ENCODE peak calls at places on chromosomes 7 and 10, in six cellular contexts. One of them, this sample, is unnamed.

GRCh38 chr7:710161-710560 is 16.3 kb upstream of the DNAAF5 start:
- DNase-seq in NCI-H460: no peak
- DNase-seq in hippocampal formation: no peak
- DNase-seq in pulmonary artery endothelial cell: no peak
- DNase-seq in occipital lobe: no peak
- DNase-seq in astrocyte: no peak
- DNase-seq in this sample: no peak

GRCh38 chr7:31056775-31057346 is 4.8 kb downstream of the ADCYAP1R1 start:
- DNase-seq in NCI-H460: no peak
- DNase-seq in occipital lobe: no peak
- DNase-seq in pulmonary artery endothelial cell: no peak
- DNase-seq in hippocampal formation: no peak
- DNase-seq in astrocyte: no peak
- DNase-seq in this sample: no peak

GRCh38 chr7:20113423-20114027 is 103.7 kb downstream of the MACC1 start:
- DNase-seq in NCI-H460: no peak
- DNase-seq in occipital lobe: no peak
- DNase-seq in hippocampal formation: no peak
- DNase-seq in astrocyte: no peak
- DNase-seq in pulmonary artery endothelial cell: no peak
- DNase-seq in this sample: no peak

GRCh38 chr10:122352817-122353525 is 21.5 kb upstream of the PLEKHA1 start:
- DNase-seq in NCI-H460: no peak
- DNase-seq in occipital lobe: no peak
- DNase-seq in hippocampal formation: no peak
- DNase-seq in astrocyte: no peak
- DNase-seq in pulmonary artery endothelial cell: no peak
- DNase-seq in this sample: no peak

GRCh38 chr10:102266670-102267069 is 21.3 kb downstream of the GBF1 start:
- DNase-seq in pulmonary artery endothelial cell: no peak
- DNase-seq in occipital lobe: no peak
- DNase-seq in hippocampal formation: no peak
- DNase-seq in astrocyte: no peak
- DNase-seq in NCI-H460: no peak
- DNase-seq in this sample: no peak

GRCh38 chr10:28946479-28946878 is 269.2 kb downstream of the BAMBI start:
- DNase-seq in pulmonary artery endothelial cell: no peak
- DNase-seq in astrocyte: peak; percentile 86
- DNase-seq in NCI-H460: no peak
- DNase-seq in occipital lobe: no peak
- DNase-seq in hippocampal formation: no peak
- DNase-seq in this sample: peak; percentile 12

GRCh38 chr7:2001601-2002442 is 230.9 kb downstream of the MAD1L1 start:
- DNase-seq in hippocampal formation: no peak
- DNase-seq in pulmonary artery endothelial cell: no peak
- DNase-seq in NCI-H460: no peak
- DNase-seq in astrocyte: no peak
- DNase-seq in occipital lobe: no peak
- DNase-seq in this sample: no peak

GRCh38 chr10:6347391-6347951 is 144.7 kb downstream of the PFKFB3 start:
- DNase-seq in occipital lobe: peak; percentile 45
- DNase-seq in hippocampal formation: no peak
- DNase-seq in astrocyte: peak; percentile 31
- DNase-seq in pulmonary artery endothelial cell: no peak
- DNase-seq in NCI-H460: no peak
- DNase-seq in this sample: no peak

GRCh38 chr7:36284470-36284869 is 105.2 kb upstream of the ANLN start:
- DNase-seq in NCI-H460: no peak
- DNase-seq in pulmonary artery endothelial cell: no peak
- DNase-seq in occipital lobe: no peak
- DNase-seq in astrocyte: no peak
- DNase-seq in hippocampal formation: no peak
- DNase-seq in this sample: no peak

GRCh38 chr10:3783721-3784432 is 1.1 kb downstream of the KLF6 start:
- DNase-seq in hippocampal formation: no peak
- DNase-seq in pulmonary artery endothelial cell: no peak
- DNase-seq in astrocyte: peak; percentile 59
- DNase-seq in occipital lobe: peak; percentile 48
- DNase-seq in NCI-H460: peak; percentile 60
- DNase-seq in this sample: peak; percentile 42

GRCh38 chr10:18650618-18651017 is 769 bp downstream of the NSUN6 start:
- DNase-seq in pulmonary artery endothelial cell: no peak
- DNase-seq in hippocampal formation: no peak
- DNase-seq in astrocyte: no peak
- DNase-seq in NCI-H460: no peak
- DNase-seq in occipital lobe: no peak
- DNase-seq in this sample: no peak

GRCh38 chr10:62816179-62817119 is at the start of gene EGR2:
- DNase-seq in astrocyte: peak; percentile 98
- DNase-seq in hippocampal formation: peak; percentile 94
- DNase-seq in NCI-H460: peak; percentile 89
- DNase-seq in pulmonary artery endothelial cell: peak; percentile 91
- DNase-seq in occipital lobe: peak; percentile 91
- DNase-seq in this sample: peak; percentile 95

GRCh38 chr7:2263176-2263575 is 21.1 kb downstream of the NUDT1 start:
- DNase-seq in astrocyte: no peak
- DNase-seq in NCI-H460: no peak
- DNase-seq in hippocampal formation: no peak
- DNase-seq in occipital lobe: no peak
- DNase-seq in pulmonary artery endothelial cell: no peak
- DNase-seq in this sample: no peak

GRCh38 chr7:18762189-18762588 is 266.6 kb downstream of the HDAC9 start:
- DNase-seq in hippocampal formation: no peak
- DNase-seq in NCI-H460: no peak
- DNase-seq in astrocyte: peak; percentile 94
- DNase-seq in pulmonary artery endothelial cell: no peak
- DNase-seq in occipital lobe: no peak
- DNase-seq in this sample: peak; percentile 69

GRCh38 chr7:99201027-99201426 is 6.9 kb downstream of the KPNA7 start:
- DNase-seq in pulmonary artery endothelial cell: no peak
- DNase-seq in occipital lobe: no peak
- DNase-seq in astrocyte: peak; percentile 89
- DNase-seq in hippocampal formation: no peak
- DNase-seq in NCI-H460: no peak
- DNase-seq in this sample: peak; percentile 91

GRCh38 chr7:141442781-141443180 is 108.4 kb upstream of the AGK start:
- DNase-seq in occipital lobe: no peak
- DNase-seq in pulmonary artery endothelial cell: no peak
- DNase-seq in NCI-H460: no peak
- DNase-seq in astrocyte: no peak
- DNase-seq in hippocampal formation: no peak
- DNase-seq in this sample: no peak

This sample was measured in HCEC 1CT.